ENCODE peak calls at places on chromosomes 16 and 17, in ten cellular contexts. V is psoas muscle, K is kidney epithelial cell, F is IMR-90, H is upper lobe of right lung, S is ovary, C is AG09319, D is progenitor cell of endocrine pancreas, R is heart left ventricle, P is B cell. Z is an unnamed sample.

GRCh38 chr17:16911141-16911937 is 60.6 kb downstream of the TNFRSF13B start:
- DNase-seq in V (peak; percentile 36), K (no peak), F (no peak), H (no peak), S (no peak), C (no peak), D (no peak), R (peak; percentile 40), P (no peak), Z (peak; percentile 24)

GRCh38 chr16:30377812-30378235 is 3.2 kb downstream of the MYL11 start:
- DNase-seq in V (peak; percentile 97), K (peak; percentile 56), F (peak; percentile 85), H (peak; percentile 98), S (peak; percentile 98), C (no peak), D (no peak), R (peak; percentile 94), P (peak; percentile 96), Z (peak; percentile 91)

GRCh38 chr16:68732068-68732680 is 4.9 kb upstream of the CDH1 start:
- DNase-seq in V (no peak), K (no peak), F (no peak), H (peak; percentile 89), S (peak; percentile 63), C (no peak), D (no peak), R (no peak), P (no peak), Z (peak; percentile 97)

GRCh38 chr17:81189670-81190530 is 23.9 kb upstream of the AATK start:
- DNase-seq in V (no peak), K (no peak), F (no peak), H (no peak), S (no peak), C (no peak), D (no peak), R (peak; percentile 6), P (no peak), Z (peak; percentile 68)

GRCh38 chr17:19376799-19377198 is 1.5 kb upstream of the MAPK7 start:
- DNase-seq in V (no peak), K (no peak), F (no peak), H (no peak), S (no peak), C (no peak), D (no peak), R (no peak), P (no peak), Z (peak; percentile 28)

GRCh38 chr17:65227637-65228036 is 90.5 kb downstream of the RGS9 start:
- DNase-seq in V (no peak), K (no peak), F (no peak), H (no peak), S (no peak), C (no peak), D (no peak), R (no peak), P (no peak), Z (no peak)

GRCh38 chr17:65856865-65857264 is 295.4 kb upstream of the AXIN2 start:
- DNase-seq in V (no peak), K (no peak), F (peak; percentile 22), H (no peak), S (no peak), C (no peak), D (no peak), R (no peak), P (no peak), Z (no peak)

GRCh38 chr17:49703557-49704277 is 4.0 kb downstream of the SLC35B1 start:
- DNase-seq in V (no peak), K (no peak), F (peak; percentile 39), H (no peak), S (no peak), C (no peak), D (no peak), R (peak; percentile 43), P (no peak), Z (peak; percentile 83)

GRCh38 chr17:59858167-59858790 is 34.5 kb downstream of the TUBD1 start:
- DNase-seq in V (no peak), K (no peak), F (peak; percentile 23), H (no peak), S (no peak), C (peak; percentile 40), D (no peak), R (no peak), P (no peak), Z (no peak)

GRCh38 chr17:59856859-59857794 is 35.6 kb downstream of the TUBD1 start:
- DNase-seq in V (no peak), K (no peak), F (no peak), H (no peak), S (no peak), C (no peak), D (no peak), R (no peak), P (no peak), Z (no peak)

GRCh38 chr17:59848778-59849177 is 44.0 kb downstream of the TUBD1 start:
- DNase-seq in V (peak; percentile 76), K (peak; percentile 72), F (peak; percentile 75), H (peak; percentile 92), S (no peak), C (peak; percentile 63), D (no peak), R (no peak), P (peak; percentile 44), Z (peak; percentile 70)

GRCh38 chr17:59851431-59852375 is 41.0 kb downstream of the TUBD1 start:
- DNase-seq in V (no peak), K (no peak), F (peak; percentile 99), H (no peak), S (peak; percentile 80), C (peak; percentile 84), D (no peak), R (no peak), P (no peak), Z (no peak)

DNA sequence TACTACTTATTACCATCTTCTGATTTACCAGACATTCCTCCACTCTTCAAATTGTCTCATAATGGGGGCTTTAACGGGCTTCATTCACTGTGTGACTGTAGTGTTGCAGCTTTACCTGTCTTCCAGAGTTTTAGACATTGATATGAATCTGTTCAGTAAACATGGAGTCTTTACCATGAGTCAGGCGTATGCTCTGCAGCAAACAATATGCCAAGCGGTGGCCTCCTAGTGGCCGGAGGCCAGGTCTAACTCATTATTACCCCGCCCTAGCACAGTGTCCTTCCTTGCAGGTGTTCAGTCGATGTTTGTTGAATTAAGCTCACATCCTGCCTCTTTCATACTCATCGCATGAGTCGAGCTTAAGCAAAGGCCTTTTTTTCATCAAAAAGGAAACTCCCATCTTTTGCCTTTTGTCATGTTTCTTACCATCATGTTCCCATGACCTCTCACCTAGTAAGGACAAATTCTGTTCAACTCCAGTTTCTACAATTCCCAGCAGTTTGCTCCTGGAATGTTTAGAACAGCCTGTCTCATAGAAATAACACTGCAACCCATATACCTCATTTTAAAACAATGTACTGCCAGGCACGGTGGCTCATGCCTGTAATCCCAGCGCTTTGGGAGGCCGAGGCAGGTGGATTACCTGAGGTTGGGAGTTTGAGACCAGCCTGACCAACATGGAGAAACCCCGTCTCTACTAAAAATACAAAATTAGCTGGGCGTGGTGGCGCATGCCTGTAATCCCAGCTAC is 39.4 kb downstream of the TUBD1 start:
- DNase-seq in V (no peak), K (peak; percentile 100), F (peak; percentile 100), H (no peak), S (peak; percentile 63), C (peak; percentile 31), D (no peak), R (no peak), P (peak; percentile 61), Z (peak; percentile 92)
- TF ChIP-seq CTCF in V (peak; percentile 14), K (peak; percentile 76), F (peak; percentile 73), H (peak; percentile 30), S (no peak), C (peak; percentile 10), D (peak; percentile 61), R (no peak), P (peak; percentile 26), Z (peak; percentile 77)

GRCh38 chr16:12903325-12904040 is 2.1 kb downstream of the SHISA9 start:
- DNase-seq in V (no peak), K (no peak), F (no peak), H (no peak), S (no peak), C (no peak), D (no peak), R (no peak), P (no peak), Z (no peak)

GRCh38 chr16:12901597-12902436 is at the start of gene SHISA9:
- DNase-seq in V (no peak), K (no peak), F (no peak), H (no peak), S (no peak), C (no peak), D (peak; percentile 21), R (no peak), P (no peak), Z (no peak)

GRCh38 chr16:12902511-12903324 is 1.3 kb downstream of the SHISA9 start:
- DNase-seq in V (no peak), K (no peak), F (no peak), H (no peak), S (no peak), C (no peak), D (peak; percentile 13), R (no peak), P (no peak), Z (no peak)

GRCh38 chr16:12906271-12906670 is 4.9 kb downstream of the SHISA9 start:
- DNase-seq in V (no peak), K (no peak), F (no peak), H (no peak), S (no peak), C (no peak), D (no peak), R (no peak), P (no peak), Z (no peak)

GRCh38 chr16:12904041-12904671 is 2.8 kb downstream of the SHISA9 start:
- DNase-seq in V (no peak), K (no peak), F (no peak), H (no peak), S (no peak), C (no peak), D (no peak), R (no peak), P (no peak), Z (no peak)
- TF ChIP-seq CTCF in V (no peak), K (no peak), F (no peak), H (no peak), S (no peak), C (no peak), D (no peak), R (no peak), P (no peak), Z (no peak)

GRCh38 chr17:73342057-73342522 is 30.3 kb upstream of the CDC42EP4 start:
- DNase-seq in V (no peak), K (peak; percentile 93), F (peak; percentile 88), H (peak; percentile 76), S (peak; percentile 87), C (peak; percentile 84), D (no peak), R (peak; percentile 70), P (no peak), Z (no peak)

GRCh38 chr17:73341350-73342056 is 29.7 kb upstream of the CDC42EP4 start:
- DNase-seq in V (no peak), K (no peak), F (no peak), H (no peak), S (no peak), C (no peak), D (no peak), R (no peak), P (no peak), Z (no peak)

GRCh38 chr17:73343739-73344454 is 32.1 kb upstream of the CDC42EP4 start:
- DNase-seq in V (no peak), K (no peak), F (no peak), H (no peak), S (no peak), C (no peak), D (no peak), R (no peak), P (no peak), Z (no peak)

GRCh38 chr17:73343168-73343634 is 31.4 kb upstream of the CDC42EP4 start:
- DNase-seq in V (peak; percentile 78), K (no peak), F (peak; percentile 88), H (no peak), S (peak; percentile 86), C (peak; percentile 82), D (peak; percentile 41), R (peak; percentile 73), P (no peak), Z (no peak)

GRCh38 chr17:73342549-73343167 is 30.9 kb upstream of the CDC42EP4 start:
- DNase-seq in V (no peak), K (no peak), F (peak; percentile 73), H (no peak), S (no peak), C (no peak), D (no peak), R (no peak), P (no peak), Z (no peak)
- TF ChIP-seq CTCF in V (no peak), K (peak; percentile 33), F (peak; percentile 17), H (no peak), S (no peak), C (no peak), D (no peak), R (no peak), P (no peak), Z (no peak)

DNA sequence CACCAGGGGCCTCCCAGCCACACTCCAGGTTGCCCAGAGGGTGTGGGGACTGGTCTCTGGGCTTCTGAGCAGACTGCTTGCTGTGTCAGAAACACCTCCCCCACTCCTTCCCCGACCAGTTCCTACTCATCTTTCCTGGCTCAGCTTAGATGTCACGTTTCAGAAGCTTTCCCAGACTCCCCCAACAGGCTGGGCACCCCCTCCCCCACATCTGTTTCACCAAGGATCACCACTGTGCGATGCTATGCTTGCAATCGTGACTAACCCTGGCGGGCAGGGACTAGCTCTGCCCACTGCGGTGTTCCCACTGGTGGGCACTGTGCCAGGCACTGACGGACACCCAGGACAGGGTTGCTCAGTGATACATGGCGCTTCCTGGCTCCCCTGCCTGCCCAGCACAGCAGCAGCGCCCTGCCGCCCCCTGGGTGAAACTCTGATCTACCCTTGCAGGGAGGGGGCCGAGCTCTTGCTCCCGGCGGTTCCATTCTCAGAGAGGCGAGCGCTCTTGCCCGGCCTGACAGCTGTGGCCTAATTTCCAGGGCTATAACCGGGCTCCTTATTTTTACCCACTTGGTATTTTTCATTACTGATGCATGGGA is 29.4 kb upstream of the MTSS2 start:
- DNase-seq in V (peak; percentile 99), K (peak; percentile 99), F (peak; percentile 98), H (peak; percentile 82), S (peak; percentile 90), C (peak; percentile 90), D (no peak), R (peak; percentile 74), P (no peak), Z (no peak)
- TF ChIP-seq CTCF in V (no peak), K (peak; percentile 36), F (peak; percentile 28), H (no peak), S (peak; percentile 35), C (no peak), D (no peak), R (no peak), P (no peak), Z (no peak)